ENCODE peak calls at places on chromosomes 1 and 21, in seven cellular contexts. One of them, this sample, is unnamed.

GRCh38 chr1:25068829-25069228 is 138.8 kb upstream of the RUNX3 start:
- DNase-seq in lower leg skin: no peak
- DNase-seq in transverse colon: no peak
- DNase-seq in sigmoid colon: no peak
- DNase-seq in fibroblast of lung: no peak
- DNase-seq in fibroblast of the aortic adventitia: no peak
- DNase-seq in tibial nerve: no peak
- DNase-seq in this sample: no peak

GRCh38 chr1:8651236-8651890 is 166.1 kb downstream of the RERE start:
- DNase-seq in lower leg skin: no peak
- DNase-seq in transverse colon: no peak
- DNase-seq in sigmoid colon: no peak
- DNase-seq in fibroblast of lung: no peak
- DNase-seq in fibroblast of the aortic adventitia: no peak
- DNase-seq in tibial nerve: no peak
- DNase-seq in this sample: no peak

GRCh38 chr1:98081951-98082350 is 161.1 kb upstream of the DPYD start:
- DNase-seq in lower leg skin: no peak
- DNase-seq in transverse colon: no peak
- DNase-seq in sigmoid colon: no peak
- DNase-seq in fibroblast of lung: no peak
- DNase-seq in fibroblast of the aortic adventitia: no peak
- DNase-seq in tibial nerve: no peak
- DNase-seq in this sample: no peak

GRCh38 chr1:116769561-116769977 is 15.3 kb downstream of the CD2 start:
- DNase-seq in lower leg skin: no peak
- DNase-seq in transverse colon: peak
- DNase-seq in sigmoid colon: no peak
- DNase-seq in fibroblast of lung: peak
- DNase-seq in fibroblast of the aortic adventitia: no peak
- DNase-seq in tibial nerve: no peak
- DNase-seq in this sample: no peak

GRCh38 chr1:240474133-240474614 is 137.8 kb downstream of the GREM2 start:
- DNase-seq in lower leg skin: no peak
- DNase-seq in transverse colon: no peak
- DNase-seq in sigmoid colon: no peak
- DNase-seq in fibroblast of lung: peak
- DNase-seq in fibroblast of the aortic adventitia: peak
- DNase-seq in tibial nerve: no peak
- DNase-seq in this sample: no peak

GRCh38 chr1:150813028-150813707 is 5.1 kb upstream of the CTSK start:
- DNase-seq in lower leg skin: peak
- DNase-seq in transverse colon: peak
- DNase-seq in sigmoid colon: peak
- DNase-seq in fibroblast of lung: peak
- DNase-seq in fibroblast of the aortic adventitia: peak
- DNase-seq in tibial nerve: peak
- DNase-seq in this sample: peak

GRCh38 chr21:34024382-34024693 is 49.0 kb upstream of the MRPS6 start:
- DNase-seq in lower leg skin: no peak
- DNase-seq in transverse colon: no peak
- DNase-seq in sigmoid colon: no peak
- DNase-seq in fibroblast of lung: no peak
- DNase-seq in fibroblast of the aortic adventitia: no peak
- DNase-seq in tibial nerve: no peak
- DNase-seq in this sample: no peak

GRCh38 chr1:232628335-232629214 is 1.4 kb downstream of the SIPA1L2 start:
- DNase-seq in lower leg skin: no peak
- DNase-seq in transverse colon: no peak
- DNase-seq in sigmoid colon: no peak
- DNase-seq in fibroblast of lung: peak
- DNase-seq in fibroblast of the aortic adventitia: peak
- DNase-seq in tibial nerve: no peak
- DNase-seq in this sample: no peak

GRCh38 chr1:244273845-244274619 is 177.7 kb downstream of the ADSS2 start:
- DNase-seq in lower leg skin: peak
- DNase-seq in transverse colon: peak
- DNase-seq in sigmoid colon: peak
- DNase-seq in fibroblast of lung: peak
- DNase-seq in fibroblast of the aortic adventitia: peak
- DNase-seq in tibial nerve: peak
- DNase-seq in this sample: peak

GRCh38 chr1:75615664-75616435 is 4.9 kb upstream of the SLC44A5 start:
- DNase-seq in lower leg skin: peak
- DNase-seq in transverse colon: peak
- DNase-seq in sigmoid colon: peak
- DNase-seq in fibroblast of lung: peak
- DNase-seq in fibroblast of the aortic adventitia: peak
- DNase-seq in tibial nerve: no peak
- DNase-seq in this sample: peak

GRCh38 chr1:203491664-203492485 is 2.1 kb upstream of the OPTC start:
- DNase-seq in lower leg skin: no peak
- DNase-seq in transverse colon: no peak
- DNase-seq in sigmoid colon: no peak
- DNase-seq in fibroblast of lung: no peak
- DNase-seq in fibroblast of the aortic adventitia: no peak
- DNase-seq in tibial nerve: no peak
- DNase-seq in this sample: peak
- H3K4me3 ChIP-seq in lower leg skin: no peak
- H3K4me3 ChIP-seq in transverse colon: no peak
- H3K4me3 ChIP-seq in sigmoid colon: no peak
- H3K4me3 ChIP-seq in fibroblast of lung: no peak
- H3K4me3 ChIP-seq in fibroblast of the aortic adventitia: no peak
- H3K4me3 ChIP-seq in tibial nerve: no peak
- H3K4me3 ChIP-seq in this sample: no peak

GRCh38 chr1:26910343-26911160 is 3.2 kb downstream of the NR0B2 start:
- DNase-seq in lower leg skin: no peak
- DNase-seq in transverse colon: no peak
- DNase-seq in sigmoid colon: no peak
- DNase-seq in fibroblast of lung: no peak
- DNase-seq in fibroblast of the aortic adventitia: no peak
- DNase-seq in tibial nerve: no peak
- DNase-seq in this sample: no peak
- H3K4me3 ChIP-seq in lower leg skin: no peak
- H3K4me3 ChIP-seq in transverse colon: no peak
- H3K4me3 ChIP-seq in sigmoid colon: no peak
- H3K4me3 ChIP-seq in fibroblast of lung: no peak
- H3K4me3 ChIP-seq in fibroblast of the aortic adventitia: no peak
- H3K4me3 ChIP-seq in tibial nerve: no peak
- H3K4me3 ChIP-seq in this sample: no peak

GRCh38 chr1:153628638-153629342 is 556 bp downstream of the S100A1 start:
- DNase-seq in lower leg skin: peak
- DNase-seq in transverse colon: no peak
- DNase-seq in sigmoid colon: no peak
- DNase-seq in fibroblast of lung: no peak
- DNase-seq in fibroblast of the aortic adventitia: no peak
- DNase-seq in tibial nerve: no peak
- DNase-seq in this sample: no peak
- H3K4me3 ChIP-seq in lower leg skin: no peak
- H3K4me3 ChIP-seq in transverse colon: no peak
- H3K4me3 ChIP-seq in sigmoid colon: no peak
- H3K4me3 ChIP-seq in fibroblast of lung: no peak
- H3K4me3 ChIP-seq in fibroblast of the aortic adventitia: no peak
- H3K4me3 ChIP-seq in tibial nerve: no peak
- H3K4me3 ChIP-seq in this sample: peak

GRCh38 chr1:95022527-95022926 is 50.2 kb downstream of the ALG14 start:
- DNase-seq in lower leg skin: no peak
- DNase-seq in transverse colon: no peak
- DNase-seq in sigmoid colon: no peak
- DNase-seq in fibroblast of lung: peak
- DNase-seq in fibroblast of the aortic adventitia: no peak
- DNase-seq in tibial nerve: no peak
- DNase-seq in this sample: no peak
- H3K4me3 ChIP-seq in lower leg skin: no peak
- H3K4me3 ChIP-seq in transverse colon: no peak
- H3K4me3 ChIP-seq in sigmoid colon: no peak
- H3K4me3 ChIP-seq in fibroblast of lung: no peak
- H3K4me3 ChIP-seq in fibroblast of the aortic adventitia: no peak
- H3K4me3 ChIP-seq in tibial nerve: no peak
- H3K4me3 ChIP-seq in this sample: peak

GRCh38 chr1:2788506-2789163 is 12.9 kb downstream of the TTC34 start:
- DNase-seq in lower leg skin: peak
- DNase-seq in transverse colon: no peak
- DNase-seq in sigmoid colon: peak
- DNase-seq in fibroblast of lung: no peak
- DNase-seq in fibroblast of the aortic adventitia: no peak
- DNase-seq in tibial nerve: no peak
- DNase-seq in this sample: no peak

GRCh38 chr1:2789164-2789985 is 12.1 kb downstream of the TTC34 start:
- DNase-seq in lower leg skin: peak
- DNase-seq in transverse colon: no peak
- DNase-seq in sigmoid colon: peak
- DNase-seq in fibroblast of lung: no peak
- DNase-seq in fibroblast of the aortic adventitia: no peak
- DNase-seq in tibial nerve: no peak
- DNase-seq in this sample: no peak

GRCh38 chr1:2791027-2791760 is 10.3 kb downstream of the TTC34 start:
- DNase-seq in lower leg skin: no peak
- DNase-seq in transverse colon: no peak
- DNase-seq in sigmoid colon: peak
- DNase-seq in fibroblast of lung: no peak
- DNase-seq in fibroblast of the aortic adventitia: no peak
- DNase-seq in tibial nerve: no peak
- DNase-seq in this sample: no peak

GRCh38 chr1:2787163-2787911 is 14.2 kb downstream of the TTC34 start:
- DNase-seq in lower leg skin: peak
- DNase-seq in transverse colon: no peak
- DNase-seq in sigmoid colon: peak
- DNase-seq in fibroblast of lung: no peak
- DNase-seq in fibroblast of the aortic adventitia: no peak
- DNase-seq in tibial nerve: no peak
- DNase-seq in this sample: no peak

GRCh38 chr1:2789986-2790581 is 11.4 kb downstream of the TTC34 start:
- DNase-seq in lower leg skin: no peak
- DNase-seq in transverse colon: no peak
- DNase-seq in sigmoid colon: peak
- DNase-seq in fibroblast of lung: no peak
- DNase-seq in fibroblast of the aortic adventitia: no peak
- DNase-seq in tibial nerve: no peak
- DNase-seq in this sample: no peak
- H3K4me3 ChIP-seq in lower leg skin: no peak
- H3K4me3 ChIP-seq in transverse colon: no peak
- H3K4me3 ChIP-seq in sigmoid colon: no peak
- H3K4me3 ChIP-seq in fibroblast of lung: no peak
- H3K4me3 ChIP-seq in fibroblast of the aortic adventitia: no peak
- H3K4me3 ChIP-seq in tibial nerve: no peak
- H3K4me3 ChIP-seq in this sample: no peak

DNA sequence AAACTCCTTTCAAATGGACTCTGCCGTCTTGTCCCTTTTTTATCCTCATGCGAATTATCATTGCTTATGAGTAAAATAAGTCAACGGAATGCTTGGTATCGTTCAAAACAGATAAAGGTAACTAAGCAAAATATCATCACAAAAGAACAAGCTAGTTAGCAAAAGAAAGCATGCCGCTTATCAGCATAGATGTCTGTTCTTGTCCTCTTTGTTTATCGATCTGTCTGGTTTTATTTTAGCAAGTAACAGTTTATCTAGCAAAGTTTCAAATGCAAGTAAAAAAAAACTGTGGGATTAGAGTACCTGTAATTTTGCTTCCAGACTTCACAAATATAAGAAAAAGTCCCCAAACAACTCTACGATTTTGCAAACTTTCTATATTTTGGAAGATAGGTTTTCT is 561.5 kb downstream of the USP25 start:
- DNase-seq in lower leg skin: no peak
- DNase-seq in transverse colon: no peak
- DNase-seq in sigmoid colon: no peak
- DNase-seq in fibroblast of lung: no peak
- DNase-seq in fibroblast of the aortic adventitia: no peak
- DNase-seq in tibial nerve: no peak
- DNase-seq in this sample: no peak
- H3K4me3 ChIP-seq in lower leg skin: no peak
- H3K4me3 ChIP-seq in transverse colon: no peak
- H3K4me3 ChIP-seq in sigmoid colon: no peak
- H3K4me3 ChIP-seq in fibroblast of lung: no peak
- H3K4me3 ChIP-seq in fibroblast of the aortic adventitia: no peak
- H3K4me3 ChIP-seq in tibial nerve: no peak
- H3K4me3 ChIP-seq in this sample: no peak

GRCh38 chr1:91585502-91585901 is 84.9 kb downstream of the CDC7 start:
- DNase-seq in lower leg skin: no peak
- DNase-seq in transverse colon: no peak
- DNase-seq in sigmoid colon: no peak
- DNase-seq in fibroblast of lung: no peak
- DNase-seq in fibroblast of the aortic adventitia: no peak
- DNase-seq in tibial nerve: no peak
- DNase-seq in this sample: no peak
- H3K4me3 ChIP-seq in lower leg skin: no peak
- H3K4me3 ChIP-seq in transverse colon: no peak
- H3K4me3 ChIP-seq in sigmoid colon: no peak
- H3K4me3 ChIP-seq in fibroblast of lung: no peak
- H3K4me3 ChIP-seq in fibroblast of the aortic adventitia: no peak
- H3K4me3 ChIP-seq in tibial nerve: no peak
- H3K4me3 ChIP-seq in this sample: no peak